ENCODE peak calls at places on chromosome X, in eight cellular contexts. M is cardiac muscle cell, O is uterus, A is MM.1S, T is heart right ventricle, J is heart left ventricle, W is BE2C, S is prostate gland. Z is an unnamed sample.

GRCh38 chrX:135345328-135345645 is 36.0 kb downstream of the ETDC start:
- DNase-seq in M (peak; percentile 67), O (peak; percentile 32), A (no peak), T (peak; percentile 50), J (peak; percentile 47), W (peak; percentile 23), S (peak; percentile 25), Z (no peak)

GRCh38 chrX:118724352-118724751 is 3.1 kb upstream of the IL13RA1 start:
- DNase-seq in M (no peak), O (no peak), A (no peak), T (no peak), J (no peak), W (no peak), S (no peak), Z (no peak)

GRCh38 chrX:118976599-118977340 is 2.4 kb downstream of the LONRF3 start:
- DNase-seq in M (peak; percentile 16), O (peak; percentile 23), A (no peak), T (peak; percentile 13), J (peak; percentile 42), W (peak; percentile 40), S (peak; percentile 6), Z (peak; percentile 20)

GRCh38 chrX:46628406-46629371 is 55.1 kb downstream of the CHST7 start:
- DNase-seq in M (peak; percentile 38), O (peak; percentile 47), A (peak; percentile 59), T (peak; percentile 25), J (peak; percentile 71), W (no peak), S (no peak), Z (no peak)

GRCh38 chrX:9578083-9578779 is 113.4 kb downstream of the TBL1X start:
- DNase-seq in M (peak; percentile 63), O (no peak), A (no peak), T (no peak), J (no peak), W (peak; percentile 50), S (no peak), Z (no peak)

GRCh38 chrX:124646403-124646802 is 300.0 kb downstream of the SH2D1A start:
- DNase-seq in M (no peak), O (no peak), A (no peak), T (no peak), J (no peak), W (no peak), S (no peak), Z (no peak)

GRCh38 chrX:16215660-16216059 is 48.4 kb downstream of the MAGEB17 start:
- DNase-seq in M (no peak), O (no peak), A (no peak), T (no peak), J (no peak), W (no peak), S (no peak), Z (no peak)

GRCh38 chrX:39645059-39645895 is 452.5 kb downstream of the BCOR start:
- DNase-seq in M (peak; percentile 89), O (peak; percentile 85), A (no peak), T (peak; percentile 60), J (peak; percentile 84), W (peak; percentile 64), S (no peak), Z (peak; percentile 30)

GRCh38 chrX:53732797-53733196 is 46.3 kb upstream of the HUWE1 start:
- DNase-seq in M (no peak), O (no peak), A (no peak), T (no peak), J (no peak), W (no peak), S (no peak), Z (no peak)

GRCh38 chrX:16511776-16512400 is 138.1 kb upstream of the S100G start:
- DNase-seq in M (peak; percentile 42), O (no peak), A (no peak), T (no peak), J (no peak), W (no peak), S (no peak), Z (no peak)

GRCh38 chrX:108267561-108267960 is 170.7 kb downstream of the COL4A6 start:
- DNase-seq in M (no peak), O (no peak), A (no peak), T (no peak), J (no peak), W (no peak), S (no peak), Z (no peak)

GRCh38 chrX:115378471-115378870 is 89.0 kb downstream of the LUZP4 start:
- DNase-seq in M (peak; percentile 70), O (no peak), A (no peak), T (no peak), J (no peak), W (no peak), S (no peak), Z (no peak)

GRCh38 chrX:150587585-150588503 is 19.4 kb downstream of the MTM1 start:
- DNase-seq in M (peak; percentile 46), O (no peak), A (no peak), T (no peak), J (no peak), W (peak; percentile 28), S (no peak), Z (peak; percentile 49)

GRCh38 chrX:19709812-19710518 is 177.4 kb downstream of the SH3KBP1 start:
- DNase-seq in M (peak; percentile 68), O (no peak), A (no peak), T (no peak), J (no peak), W (no peak), S (no peak), Z (no peak)

GRCh38 chrX:41350150-41350975 is 16.4 kb downstream of the DDX3X start:
- DNase-seq in M (peak; percentile 29), O (no peak), A (no peak), T (no peak), J (no peak), W (no peak), S (no peak), Z (no peak)

GRCh38 chrX:102712967-102713677 is 874 bp downstream of the GPRASP2 start:
- DNase-seq in M (peak; percentile 71), O (peak; percentile 79), A (no peak), T (peak; percentile 68), J (peak; percentile 61), W (peak; percentile 44), S (peak; percentile 60), Z (peak; percentile 51)

DNA sequence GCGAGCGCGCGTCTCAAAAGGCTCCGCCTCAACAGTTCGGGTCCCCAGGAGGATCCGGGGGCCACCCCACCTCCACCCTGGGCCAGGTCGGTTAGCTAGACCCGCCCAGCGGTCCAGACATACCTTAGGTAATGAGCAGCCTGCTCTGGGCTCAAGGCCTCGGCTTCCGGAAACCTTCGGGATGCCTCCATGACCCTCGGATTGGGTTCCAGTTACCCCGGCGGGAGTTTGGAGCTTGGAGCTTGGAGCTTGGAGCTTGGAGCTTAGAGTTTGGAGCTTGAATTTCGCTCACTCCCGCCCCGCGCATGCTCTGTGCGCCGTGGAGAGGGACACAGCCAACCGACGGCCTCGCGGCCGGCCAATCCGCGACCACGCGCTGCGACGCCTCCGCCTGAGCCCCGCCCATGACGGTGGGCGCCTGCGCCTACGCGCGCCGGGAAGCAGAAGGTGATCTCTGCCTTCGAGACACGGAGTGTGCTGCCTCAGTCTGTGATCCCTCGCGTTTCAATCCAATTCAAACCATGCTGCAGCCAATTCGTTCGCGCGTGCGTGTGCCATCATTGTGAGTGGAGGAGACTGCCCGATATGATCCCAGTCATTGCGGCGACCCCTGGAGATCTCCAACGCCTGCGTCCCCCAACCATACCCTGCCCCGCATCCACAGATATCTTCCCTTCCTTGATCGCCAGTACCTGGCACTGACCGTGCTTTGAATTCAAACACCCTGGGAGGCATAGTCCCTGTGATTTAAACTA is at the start of gene ERCC6L:
- DNase-seq in M (peak; percentile 90), O (peak; percentile 81), A (peak; percentile 83), T (peak; percentile 83), J (peak; percentile 91), W (peak; percentile 93), S (peak; percentile 76), Z (peak; percentile 90)
- TF ChIP-seq CTCF in M (no peak), O (no peak), A (no peak), T (no peak), J (no peak), W (no peak), S (no peak), Z (no peak)

GRCh38 chrX:97685753-97686152 is 802.0 kb downstream of the RPA4 start:
- DNase-seq in M (peak; percentile 59), O (no peak), A (peak; percentile 53), T (no peak), J (no peak), W (peak; percentile 12), S (no peak), Z (peak; percentile 45)
- TF ChIP-seq CTCF in M (peak; percentile 65), O (no peak), A (peak; percentile 77), T (no peak), J (peak; percentile 47), W (peak; percentile 56), S (peak; percentile 27), Z (peak; percentile 53)

GRCh38 chrX:7927259-7928167 is at the start of gene PNPLA4:
- DNase-seq in M (peak; percentile 83), O (peak; percentile 66), A (peak; percentile 11), T (peak; percentile 63), J (peak; percentile 86), W (no peak), S (peak; percentile 74), Z (peak; percentile 92)
- TF ChIP-seq CTCF in M (no peak), O (peak; percentile 8), A (no peak), T (no peak), J (peak; percentile 35), W (no peak), S (peak; percentile 22), Z (peak; percentile 50)

DNA sequence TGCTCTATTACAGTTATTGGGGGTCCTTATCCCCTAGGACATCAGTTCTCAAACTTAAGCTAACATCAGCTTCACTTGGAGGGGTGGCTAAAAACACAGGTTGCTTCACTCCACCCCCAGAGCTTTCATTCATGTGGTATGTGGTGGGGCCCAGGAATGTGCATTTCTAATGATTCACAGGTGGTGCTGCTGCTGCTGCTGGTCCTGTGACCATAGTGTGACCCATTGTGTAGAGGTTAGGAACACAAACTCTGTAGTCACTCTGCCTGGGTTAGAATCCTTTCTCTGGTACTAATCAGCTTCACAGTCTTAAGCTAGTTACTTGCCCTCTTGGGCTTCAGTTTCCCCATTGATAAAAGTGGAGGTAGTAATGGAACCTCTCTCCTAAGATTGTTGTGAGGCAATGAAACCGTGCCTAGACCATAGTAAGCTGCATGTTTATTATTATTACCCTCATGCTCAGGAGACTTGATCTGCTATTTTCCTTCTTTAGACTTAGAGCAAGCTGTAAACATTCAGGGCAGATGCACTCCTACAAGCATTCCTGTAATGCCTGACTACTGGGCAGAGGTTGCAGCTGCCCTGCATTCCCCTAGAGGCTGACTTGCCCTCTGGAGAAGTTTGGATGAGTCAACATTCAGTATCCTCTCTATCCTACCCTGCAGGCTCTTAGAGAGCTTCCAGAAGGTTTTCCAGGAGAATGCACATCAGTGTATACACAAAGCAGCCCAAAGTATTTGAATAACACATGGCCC is 94.1 kb upstream of the ACSL4 start:
- DNase-seq in M (peak; percentile 76), O (no peak), A (no peak), T (no peak), J (no peak), W (no peak), S (no peak), Z (no peak)
- TF ChIP-seq CTCF in M (peak; percentile 7), O (no peak), A (no peak), T (no peak), J (no peak), W (no peak), S (no peak), Z (no peak)